ENCODE peak calls at places on chromosomes 3 and 15, in eight cellular contexts. One of them, this sample, is unnamed.

GRCh38 chr3:111541391-111541790 is 606 bp upstream of the CD96 start:
- DNase-seq in IMR-90: no peak
- DNase-seq in A549: no peak
- DNase-seq in keratinocyte: no peak
- DNase-seq in NT2/D1: no peak
- DNase-seq in fibroblast of lung: no peak
- DNase-seq in HCT116: no peak
- DNase-seq in naive thymus-derived CD4-positive, alpha-beta T cell: no peak
- DNase-seq in this sample: no peak

GRCh38 chr15:78552597-78552996 is 12.4 kb downstream of the PSMA4 start:
- DNase-seq in IMR-90: no peak
- DNase-seq in A549: no peak
- DNase-seq in keratinocyte: no peak
- DNase-seq in NT2/D1: no peak
- DNase-seq in fibroblast of lung: no peak
- DNase-seq in HCT116: no peak
- DNase-seq in naive thymus-derived CD4-positive, alpha-beta T cell: no peak
- DNase-seq in this sample: no peak

GRCh38 chr15:89457086-89457485 is 39.3 kb downstream of the RHCG start:
- DNase-seq in IMR-90: peak; percentile 28
- DNase-seq in A549: peak; percentile 77
- DNase-seq in keratinocyte: no peak
- DNase-seq in NT2/D1: no peak
- DNase-seq in fibroblast of lung: peak; percentile 14
- DNase-seq in HCT116: peak; percentile 64
- DNase-seq in naive thymus-derived CD4-positive, alpha-beta T cell: no peak
- DNase-seq in this sample: peak; percentile 59

GRCh38 chr3:69683076-69683806 is 56.0 kb upstream of the MITF start:
- DNase-seq in IMR-90: no peak
- DNase-seq in A549: peak; percentile 75
- DNase-seq in keratinocyte: no peak
- DNase-seq in NT2/D1: peak; percentile 35
- DNase-seq in fibroblast of lung: no peak
- DNase-seq in HCT116: no peak
- DNase-seq in naive thymus-derived CD4-positive, alpha-beta T cell: no peak
- DNase-seq in this sample: no peak

GRCh38 chr15:69215636-69216035 is 55.2 kb downstream of the GLCE start:
- DNase-seq in IMR-90: no peak
- DNase-seq in A549: no peak
- DNase-seq in keratinocyte: no peak
- DNase-seq in NT2/D1: no peak
- DNase-seq in fibroblast of lung: no peak
- DNase-seq in HCT116: no peak
- DNase-seq in naive thymus-derived CD4-positive, alpha-beta T cell: no peak
- DNase-seq in this sample: peak; percentile 12

GRCh38 chr15:95840004-95840403 is 490.5 kb upstream of the NR2F2 start:
- DNase-seq in IMR-90: peak; percentile 93
- DNase-seq in A549: no peak
- DNase-seq in keratinocyte: no peak
- DNase-seq in NT2/D1: no peak
- DNase-seq in fibroblast of lung: peak; percentile 87
- DNase-seq in HCT116: no peak
- DNase-seq in naive thymus-derived CD4-positive, alpha-beta T cell: no peak
- DNase-seq in this sample: no peak

GRCh38 chr3:9678493-9678892 is 25.1 kb upstream of the CPNE9 start:
- DNase-seq in IMR-90: no peak
- DNase-seq in A549: no peak
- DNase-seq in keratinocyte: no peak
- DNase-seq in NT2/D1: no peak
- DNase-seq in fibroblast of lung: no peak
- DNase-seq in HCT116: no peak
- DNase-seq in naive thymus-derived CD4-positive, alpha-beta T cell: no peak
- DNase-seq in this sample: no peak

GRCh38 chr3:45313743-45314403 is 74.5 kb upstream of the LARS2 start:
- DNase-seq in IMR-90: no peak
- DNase-seq in A549: no peak
- DNase-seq in keratinocyte: no peak
- DNase-seq in NT2/D1: no peak
- DNase-seq in fibroblast of lung: no peak
- DNase-seq in HCT116: no peak
- DNase-seq in naive thymus-derived CD4-positive, alpha-beta T cell: no peak
- DNase-seq in this sample: no peak

GRCh38 chr3:142429582-142429981 is 18.3 kb downstream of the XRN1 start:
- DNase-seq in IMR-90: no peak
- DNase-seq in A549: no peak
- DNase-seq in keratinocyte: no peak
- DNase-seq in NT2/D1: no peak
- DNase-seq in fibroblast of lung: no peak
- DNase-seq in HCT116: no peak
- DNase-seq in naive thymus-derived CD4-positive, alpha-beta T cell: no peak
- DNase-seq in this sample: no peak

GRCh38 chr3:160444411-160444810 is 5.2 kb downstream of the TRIM59 start:
- DNase-seq in IMR-90: no peak
- DNase-seq in A549: peak; percentile 11
- DNase-seq in keratinocyte: no peak
- DNase-seq in NT2/D1: no peak
- DNase-seq in fibroblast of lung: no peak
- DNase-seq in HCT116: no peak
- DNase-seq in naive thymus-derived CD4-positive, alpha-beta T cell: no peak
- DNase-seq in this sample: no peak

GRCh38 chr3:108838411-108838810 is 15.8 kb downstream of the TRAT1 start:
- DNase-seq in IMR-90: no peak
- DNase-seq in A549: no peak
- DNase-seq in keratinocyte: no peak
- DNase-seq in NT2/D1: no peak
- DNase-seq in fibroblast of lung: no peak
- DNase-seq in HCT116: no peak
- DNase-seq in naive thymus-derived CD4-positive, alpha-beta T cell: no peak
- DNase-seq in this sample: no peak

GRCh38 chr3:72633101-72633500 is 215.1 kb downstream of the SHQ1 start:
- DNase-seq in IMR-90: no peak
- DNase-seq in A549: no peak
- DNase-seq in keratinocyte: no peak
- DNase-seq in NT2/D1: no peak
- DNase-seq in fibroblast of lung: peak; percentile 65
- DNase-seq in HCT116: no peak
- DNase-seq in naive thymus-derived CD4-positive, alpha-beta T cell: no peak
- DNase-seq in this sample: no peak

GRCh38 chr3:66304293-66304692 is 83.5 kb downstream of the SLC25A26 start:
- DNase-seq in IMR-90: no peak
- DNase-seq in A549: no peak
- DNase-seq in keratinocyte: no peak
- DNase-seq in NT2/D1: no peak
- DNase-seq in fibroblast of lung: no peak
- DNase-seq in HCT116: no peak
- DNase-seq in naive thymus-derived CD4-positive, alpha-beta T cell: no peak
- DNase-seq in this sample: no peak

GRCh38 chr3:87900061-87900460 is 158.7 kb downstream of the CGGBP1 start:
- DNase-seq in IMR-90: no peak
- DNase-seq in A549: no peak
- DNase-seq in keratinocyte: no peak
- DNase-seq in NT2/D1: no peak
- DNase-seq in fibroblast of lung: no peak
- DNase-seq in HCT116: no peak
- DNase-seq in naive thymus-derived CD4-positive, alpha-beta T cell: no peak
- DNase-seq in this sample: no peak

GRCh38 chr3:45884368-45885201 is 1.8 kb upstream of the CCR9 start:
- DNase-seq in IMR-90: no peak
- DNase-seq in A549: no peak
- DNase-seq in keratinocyte: no peak
- DNase-seq in NT2/D1: no peak
- DNase-seq in fibroblast of lung: no peak
- DNase-seq in HCT116: no peak
- DNase-seq in naive thymus-derived CD4-positive, alpha-beta T cell: no peak
- DNase-seq in this sample: no peak

GRCh38 chr3:9976736-9977709 is 9.6 kb downstream of the EMC3 start:
- DNase-seq in IMR-90: peak; percentile 98
- DNase-seq in A549: peak; percentile 93
- DNase-seq in keratinocyte: peak; percentile 78
- DNase-seq in NT2/D1: no peak
- DNase-seq in fibroblast of lung: peak; percentile 98
- DNase-seq in HCT116: peak; percentile 68
- DNase-seq in naive thymus-derived CD4-positive, alpha-beta T cell: no peak
- DNase-seq in this sample: peak; percentile 99

GRCh38 chr3:28924744-28925360 is 356.0 kb upstream of the RBMS3 start:
- DNase-seq in IMR-90: no peak
- DNase-seq in A549: peak; percentile 32
- DNase-seq in keratinocyte: no peak
- DNase-seq in NT2/D1: no peak
- DNase-seq in fibroblast of lung: no peak
- DNase-seq in HCT116: no peak
- DNase-seq in naive thymus-derived CD4-positive, alpha-beta T cell: no peak
- DNase-seq in this sample: peak; percentile 51

GRCh38 chr15:52153900-52154895 is 37.0 kb downstream of the GNB5 start:
- DNase-seq in IMR-90: no peak
- DNase-seq in A549: no peak
- DNase-seq in keratinocyte: no peak
- DNase-seq in NT2/D1: no peak
- DNase-seq in fibroblast of lung: no peak
- DNase-seq in HCT116: no peak
- DNase-seq in naive thymus-derived CD4-positive, alpha-beta T cell: no peak
- DNase-seq in this sample: no peak

GRCh38 chr3:172333692-172334457 is 114.4 kb downstream of the GHSR start:
- DNase-seq in IMR-90: no peak
- DNase-seq in A549: no peak
- DNase-seq in keratinocyte: no peak
- DNase-seq in NT2/D1: no peak
- DNase-seq in fibroblast of lung: no peak
- DNase-seq in HCT116: no peak
- DNase-seq in naive thymus-derived CD4-positive, alpha-beta T cell: no peak
- DNase-seq in this sample: no peak

DNA sequence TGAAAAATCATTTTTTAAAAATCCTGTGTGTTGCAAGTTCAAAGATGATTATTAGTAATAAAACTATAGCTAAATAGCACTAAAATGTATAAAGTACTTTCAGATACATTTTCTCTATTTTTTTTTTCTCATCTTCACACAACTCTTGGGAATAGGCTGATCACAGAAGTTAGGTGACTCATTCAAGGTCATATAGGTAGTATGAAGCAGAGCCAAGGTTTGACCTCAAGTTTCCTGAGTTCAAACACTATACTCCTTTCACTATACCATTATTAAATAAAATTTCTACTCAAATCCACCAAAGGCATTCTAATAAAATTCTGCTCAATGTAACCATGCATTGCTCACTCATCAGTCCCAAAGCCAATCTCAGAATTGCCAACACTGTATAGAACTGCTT is 21.3 kb downstream of the FRMD5 start:
- DNase-seq in IMR-90: no peak
- DNase-seq in A549: no peak
- DNase-seq in keratinocyte: no peak
- DNase-seq in NT2/D1: no peak
- DNase-seq in fibroblast of lung: no peak
- DNase-seq in HCT116: no peak
- DNase-seq in naive thymus-derived CD4-positive, alpha-beta T cell: no peak
- DNase-seq in this sample: no peak
- H3K4me3 ChIP-seq in IMR-90: no peak overlapping the region
- H3K4me3 ChIP-seq in A549: no peak overlapping the region
- H3K4me3 ChIP-seq in keratinocyte: no peak overlapping the region
- H3K4me3 ChIP-seq in NT2/D1: no peak overlapping the region
- H3K4me3 ChIP-seq in fibroblast of lung: no peak overlapping the region
- H3K4me3 ChIP-seq in HCT116: no peak overlapping the region
- H3K4me3 ChIP-seq in naive thymus-derived CD4-positive, alpha-beta T cell: no peak overlapping the region
- H3K4me3 ChIP-seq in this sample: no peak overlapping the region

GRCh38 chr3:158789592-158789991 is 12.3 kb upstream of the MFSD1 start:
- DNase-seq in IMR-90: peak; percentile 81
- DNase-seq in A549: peak; percentile 77
- DNase-seq in keratinocyte: no peak
- DNase-seq in NT2/D1: no peak
- DNase-seq in fibroblast of lung: peak; percentile 60
- DNase-seq in HCT116: no peak
- DNase-seq in naive thymus-derived CD4-positive, alpha-beta T cell: no peak
- DNase-seq in this sample: peak; percentile 52

GRCh38 chr3:158794206-158794605 is 7.6 kb upstream of the MFSD1 start:
- DNase-seq in IMR-90: no peak
- DNase-seq in A549: no peak
- DNase-seq in keratinocyte: no peak
- DNase-seq in NT2/D1: no peak
- DNase-seq in fibroblast of lung: no peak
- DNase-seq in HCT116: no peak
- DNase-seq in naive thymus-derived CD4-positive, alpha-beta T cell: no peak
- DNase-seq in this sample: no peak

GRCh38 chr3:158792709-158793108 is 9.1 kb upstream of the MFSD1 start:
- DNase-seq in IMR-90: peak; percentile 95
- DNase-seq in A549: peak; percentile 83
- DNase-seq in keratinocyte: no peak
- DNase-seq in NT2/D1: no peak
- DNase-seq in fibroblast of lung: peak; percentile 98
- DNase-seq in HCT116: no peak
- DNase-seq in naive thymus-derived CD4-positive, alpha-beta T cell: no peak
- DNase-seq in this sample: peak; percentile 86

GRCh38 chr3:158788446-158788845 is 13.4 kb upstream of the MFSD1 start:
- DNase-seq in IMR-90: peak; percentile 80
- DNase-seq in A549: no peak
- DNase-seq in keratinocyte: no peak
- DNase-seq in NT2/D1: no peak
- DNase-seq in fibroblast of lung: peak; percentile 31
- DNase-seq in HCT116: no peak
- DNase-seq in naive thymus-derived CD4-positive, alpha-beta T cell: no peak
- DNase-seq in this sample: peak; percentile 65

GRCh38 chr3:158791259-158791920 is 10.5 kb upstream of the MFSD1 start:
- DNase-seq in IMR-90: peak; percentile 86
- DNase-seq in A549: peak; percentile 76
- DNase-seq in keratinocyte: no peak
- DNase-seq in NT2/D1: no peak
- DNase-seq in fibroblast of lung: peak; percentile 83
- DNase-seq in HCT116: peak; percentile 48
- DNase-seq in naive thymus-derived CD4-positive, alpha-beta T cell: peak; percentile 38
- DNase-seq in this sample: peak; percentile 59
- H3K4me3 ChIP-seq in IMR-90: no peak overlapping the region
- H3K4me3 ChIP-seq in A549: no peak overlapping the region
- H3K4me3 ChIP-seq in keratinocyte: no peak overlapping the region
- H3K4me3 ChIP-seq in NT2/D1: no peak overlapping the region
- H3K4me3 ChIP-seq in fibroblast of lung: no peak overlapping the region
- H3K4me3 ChIP-seq in HCT116: no peak overlapping the region
- H3K4me3 ChIP-seq in naive thymus-derived CD4-positive, alpha-beta T cell: no peak overlapping the region
- H3K4me3 ChIP-seq in this sample: no peak overlapping the region

DNA sequence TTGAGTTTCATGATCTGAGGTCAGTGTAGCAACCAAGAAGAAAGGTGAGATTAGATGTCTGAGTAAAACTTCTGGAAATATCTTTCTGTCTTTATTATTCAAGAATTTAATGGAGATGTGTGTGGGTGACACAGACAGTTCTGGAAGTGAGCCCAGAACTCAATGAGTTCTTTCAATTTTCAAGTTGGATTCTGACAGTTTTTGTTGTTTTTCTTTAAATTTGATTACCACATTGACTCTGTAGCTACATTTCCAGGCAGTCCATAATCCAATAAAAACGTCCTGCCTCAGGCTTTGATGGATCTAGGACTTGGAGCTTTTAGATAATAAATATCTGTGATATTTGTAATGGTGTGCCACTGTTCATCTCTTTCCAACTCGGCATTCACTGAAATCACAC is 3.9 kb upstream of the PARP14 start:
- DNase-seq in IMR-90: peak; percentile 61
- DNase-seq in A549: no peak
- DNase-seq in keratinocyte: no peak
- DNase-seq in NT2/D1: no peak
- DNase-seq in fibroblast of lung: peak; percentile 61
- DNase-seq in HCT116: no peak
- DNase-seq in naive thymus-derived CD4-positive, alpha-beta T cell: no peak
- DNase-seq in this sample: no peak
- H3K4me3 ChIP-seq in IMR-90: no peak overlapping the region
- H3K4me3 ChIP-seq in A549: no peak overlapping the region
- H3K4me3 ChIP-seq in keratinocyte: no peak overlapping the region
- H3K4me3 ChIP-seq in NT2/D1: no peak overlapping the region
- H3K4me3 ChIP-seq in fibroblast of lung: no peak overlapping the region
- H3K4me3 ChIP-seq in HCT116: no peak overlapping the region
- H3K4me3 ChIP-seq in naive thymus-derived CD4-positive, alpha-beta T cell: no peak overlapping the region
- H3K4me3 ChIP-seq in this sample: no peak overlapping the region

GRCh38 chr15:100947760-100948429 is 28.7 kb downstream of the LRRK1 start:
- DNase-seq in IMR-90: peak; percentile 56
- DNase-seq in A549: no peak
- DNase-seq in keratinocyte: no peak
- DNase-seq in NT2/D1: no peak
- DNase-seq in fibroblast of lung: no peak
- DNase-seq in HCT116: no peak
- DNase-seq in naive thymus-derived CD4-positive, alpha-beta T cell: no peak
- DNase-seq in this sample: no peak
- H3K4me3 ChIP-seq in IMR-90: no peak overlapping the region
- H3K4me3 ChIP-seq in A549: no peak overlapping the region
- H3K4me3 ChIP-seq in keratinocyte: no peak overlapping the region
- H3K4me3 ChIP-seq in NT2/D1: no peak overlapping the region
- H3K4me3 ChIP-seq in fibroblast of lung: no peak overlapping the region
- H3K4me3 ChIP-seq in HCT116: no peak overlapping the region
- H3K4me3 ChIP-seq in naive thymus-derived CD4-positive, alpha-beta T cell: no peak overlapping the region
- H3K4me3 ChIP-seq in this sample: no peak overlapping the region